ENCODE peak calls at places on chromosome 6, in six cellular contexts. One of them, this sample, is unnamed.

GRCh38 chr6:135030532-135031178 is 24.0 kb downstream of the HBS1L start:
- DNase-seq in A549: no peak
- DNase-seq in BJ: no peak
- DNase-seq in HCT116: no peak
- DNase-seq in ovary: no peak
- DNase-seq in fibroblast of lung: peak
- DNase-seq in this sample: no peak

GRCh38 chr6:46207174-46207573 is 36.4 kb upstream of the ENPP5 start:
- DNase-seq in HCT116: no peak
- DNase-seq in A549: no peak
- DNase-seq in ovary: no peak
- DNase-seq in BJ: no peak
- DNase-seq in fibroblast of lung: no peak
- DNase-seq in this sample: no peak

GRCh38 chr6:163520956-163521355 is 106.4 kb downstream of the QKI start:
- DNase-seq in HCT116: no peak
- DNase-seq in BJ: no peak
- DNase-seq in A549: no peak
- DNase-seq in ovary: no peak
- DNase-seq in fibroblast of lung: peak
- DNase-seq in this sample: no peak

GRCh38 chr6:37188962-37189510 is 19.1 kb downstream of the PIM1 start:
- DNase-seq in A549: no peak
- DNase-seq in BJ: no peak
- DNase-seq in HCT116: no peak
- DNase-seq in ovary: no peak
- DNase-seq in fibroblast of lung: no peak
- DNase-seq in this sample: no peak

GRCh38 chr6:13484827-13485226 is 2.6 kb downstream of the GFOD1 start:
- DNase-seq in HCT116: no peak
- DNase-seq in fibroblast of lung: no peak
- DNase-seq in ovary: no peak
- DNase-seq in A549: no peak
- DNase-seq in BJ: no peak
- DNase-seq in this sample: no peak

GRCh38 chr6:170281331-170282292 is 9.3 kb downstream of the DLL1 start:
- DNase-seq in fibroblast of lung: no peak
- DNase-seq in BJ: no peak
- DNase-seq in ovary: no peak
- DNase-seq in HCT116: no peak
- DNase-seq in A549: no peak
- DNase-seq in this sample: no peak

GRCh38 chr6:168238159-168238887 is 81.3 kb downstream of the DACT2 start:
- DNase-seq in ovary: no peak
- DNase-seq in BJ: no peak
- DNase-seq in HCT116: no peak
- DNase-seq in A549: no peak
- DNase-seq in fibroblast of lung: peak
- DNase-seq in this sample: no peak

GRCh38 chr6:31680841-31681671 is at the start of gene LY6G5C:
- DNase-seq in HCT116: peak
- DNase-seq in fibroblast of lung: peak
- DNase-seq in ovary: peak
- DNase-seq in A549: peak
- DNase-seq in BJ: peak
- DNase-seq in this sample: no peak

GRCh38 chr6:130395164-130395563 is 29.3 kb downstream of the TMEM200A start:
- DNase-seq in HCT116: no peak
- DNase-seq in fibroblast of lung: no peak
- DNase-seq in BJ: no peak
- DNase-seq in ovary: no peak
- DNase-seq in A549: no peak
- DNase-seq in this sample: no peak

GRCh38 chr6:151239603-151240035 is at the start of gene AKAP12:
- DNase-seq in fibroblast of lung: peak
- DNase-seq in HCT116: no peak
- DNase-seq in A549: no peak
- DNase-seq in ovary: peak
- DNase-seq in BJ: no peak
- DNase-seq in this sample: no peak

GRCh38 chr6:51640016-51640415 is 447.4 kb downstream of the PKHD1 start:
- DNase-seq in HCT116: no peak
- DNase-seq in A549: no peak
- DNase-seq in ovary: no peak
- DNase-seq in fibroblast of lung: no peak
- DNase-seq in BJ: no peak
- DNase-seq in this sample: no peak

GRCh38 chr6:131669891-131670290 is 31.3 kb downstream of the OR2A4 start:
- DNase-seq in ovary: no peak
- DNase-seq in fibroblast of lung: peak
- DNase-seq in HCT116: no peak
- DNase-seq in A549: no peak
- DNase-seq in BJ: no peak
- DNase-seq in this sample: no peak

GRCh38 chr6:21367649-21368154 is 225.8 kb upstream of the SOX4 start:
- DNase-seq in HCT116: no peak
- DNase-seq in ovary: no peak
- DNase-seq in fibroblast of lung: no peak
- DNase-seq in BJ: no peak
- DNase-seq in A549: no peak
- DNase-seq in this sample: no peak

GRCh38 chr6:11650297-11650696 is 112.7 kb downstream of the TMEM170B start:
- DNase-seq in A549: no peak
- DNase-seq in ovary: no peak
- DNase-seq in HCT116: no peak
- DNase-seq in fibroblast of lung: peak
- DNase-seq in BJ: no peak
- DNase-seq in this sample: no peak

GRCh38 chr6:722077-722524 is 29.2 kb upstream of the EXOC2 start:
- DNase-seq in ovary: peak
- DNase-seq in HCT116: peak
- DNase-seq in fibroblast of lung: peak
- DNase-seq in A549: peak
- DNase-seq in BJ: no peak
- DNase-seq in this sample: peak

GRCh38 chr6:14468656-14469321 is 351.2 kb downstream of the CD83 start:
- DNase-seq in HCT116: no peak
- DNase-seq in fibroblast of lung: no peak
- DNase-seq in A549: no peak
- DNase-seq in BJ: no peak
- DNase-seq in ovary: no peak
- DNase-seq in this sample: no peak

GRCh38 chr6:47209632-47210031 is 100.1 kb downstream of the TNFRSF21 start:
- DNase-seq in ovary: no peak
- DNase-seq in fibroblast of lung: peak
- DNase-seq in BJ: no peak
- DNase-seq in HCT116: no peak
- DNase-seq in A549: no peak
- DNase-seq in this sample: no peak

GRCh38 chr6:81075974-81076373 is 676.5 kb downstream of the TENT5A start:
- DNase-seq in BJ: no peak
- DNase-seq in ovary: no peak
- DNase-seq in A549: no peak
- DNase-seq in fibroblast of lung: peak
- DNase-seq in HCT116: peak
- DNase-seq in this sample: no peak
- TF ChIP-seq CTCF in BJ: peak
- TF ChIP-seq CTCF in ovary: no peak
- TF ChIP-seq CTCF in A549: no peak
- TF ChIP-seq CTCF in fibroblast of lung: peak
- TF ChIP-seq CTCF in HCT116: no peak
- TF ChIP-seq CTCF in this sample: peak

DNA sequence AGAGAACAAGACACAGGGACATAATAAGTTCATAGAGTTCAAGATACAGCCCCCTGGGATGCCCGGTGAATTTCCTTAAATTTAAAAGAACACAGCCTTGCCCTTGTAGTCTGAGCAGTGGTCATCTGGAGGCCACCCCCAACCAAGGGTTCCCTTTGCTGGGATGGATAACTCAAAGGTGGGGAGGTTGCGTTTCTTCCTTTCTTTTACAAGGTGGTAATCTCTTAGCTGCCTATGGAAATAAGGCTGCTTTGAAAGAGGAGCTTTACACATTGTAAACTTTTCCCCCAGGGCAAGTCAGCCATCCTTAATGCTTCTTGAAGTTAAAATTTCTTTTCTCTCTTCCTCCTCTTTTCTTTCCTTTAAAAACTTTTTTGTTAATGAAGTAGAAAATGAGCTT is 71.2 kb upstream of the PRDM1 start:
- DNase-seq in fibroblast of lung: no peak
- DNase-seq in BJ: no peak
- DNase-seq in A549: no peak
- DNase-seq in ovary: no peak
- DNase-seq in HCT116: no peak
- DNase-seq in this sample: no peak
- H3K4me3 ChIP-seq in fibroblast of lung: no peak
- H3K4me3 ChIP-seq in BJ: no peak
- H3K4me3 ChIP-seq in A549: no peak
- H3K4me3 ChIP-seq in ovary: no peak
- H3K4me3 ChIP-seq in HCT116: no peak
- H3K4me3 ChIP-seq in this sample: no peak

DNA sequence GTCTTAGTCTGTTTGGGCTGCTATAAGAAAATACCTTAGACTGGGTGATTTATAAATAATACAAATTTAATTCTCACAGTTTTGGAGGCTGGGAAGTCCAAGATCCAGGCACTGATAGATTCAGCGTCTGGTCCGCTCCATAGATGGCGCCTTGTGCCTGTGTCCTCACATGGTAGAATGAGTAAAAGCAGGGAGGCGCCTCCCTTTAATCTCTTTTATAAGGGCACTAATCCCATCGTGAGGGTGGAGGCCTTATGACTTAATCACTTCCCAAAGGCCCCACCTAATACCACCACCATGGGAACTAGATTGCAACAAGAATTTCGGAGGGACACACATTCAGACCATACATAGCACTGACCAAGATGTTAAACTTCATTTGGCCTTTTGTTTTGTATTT is 91.2 kb upstream of the TMEM181 start:
- DNase-seq in A549: no peak
- DNase-seq in HCT116: no peak
- DNase-seq in fibroblast of lung: no peak
- DNase-seq in ovary: no peak
- DNase-seq in BJ: no peak
- DNase-seq in this sample: no peak
- TF ChIP-seq CTCF in A549: peak
- TF ChIP-seq CTCF in HCT116: peak
- TF ChIP-seq CTCF in fibroblast of lung: no peak
- TF ChIP-seq CTCF in ovary: no peak
- TF ChIP-seq CTCF in BJ: no peak
- TF ChIP-seq CTCF in this sample: no peak

DNA sequence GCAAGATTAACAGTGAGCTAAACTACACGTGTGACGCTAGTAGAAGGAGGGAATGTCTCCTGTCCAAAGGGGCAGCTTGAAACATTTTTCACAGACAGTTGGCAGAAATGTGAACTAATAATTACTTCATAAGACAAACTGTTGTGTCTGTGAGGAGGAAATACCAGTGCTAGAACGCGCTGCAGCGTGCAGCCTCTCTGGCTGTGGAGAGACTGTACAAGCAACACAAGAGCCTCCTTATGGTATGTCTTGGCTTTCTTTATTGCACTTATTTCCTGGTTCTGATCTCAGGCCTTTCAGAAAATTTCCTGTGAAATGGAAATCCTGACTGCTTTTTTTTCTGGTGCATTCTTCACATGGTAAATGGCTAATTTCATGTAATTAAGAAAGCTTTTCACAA is 25.3 kb upstream of the TIAM2 start:
- DNase-seq in BJ: no peak
- DNase-seq in HCT116: no peak
- DNase-seq in A549: no peak
- DNase-seq in ovary: no peak
- DNase-seq in fibroblast of lung: peak
- DNase-seq in this sample: no peak
- H3K4me3 ChIP-seq in BJ: no peak
- H3K4me3 ChIP-seq in HCT116: no peak
- H3K4me3 ChIP-seq in A549: no peak
- H3K4me3 ChIP-seq in ovary: no peak
- H3K4me3 ChIP-seq in fibroblast of lung: no peak
- H3K4me3 ChIP-seq in this sample: no peak